ENCODE peak calls at places on chromosome 2, in five cellular contexts. G is T follicular helper cell, L is T-cell, O is germinal center, K is upper lobe of right lung. Y is an unnamed sample.

GRCh38 chr2:65129276-65129612 is 662 bp downstream of the RAB1A start:
- DNase-seq in O (no peak), L (no peak), K (no peak), G (peak), Y (no peak)

GRCh38 chr2:121214296-121214695 is 70.7 kb downstream of the TFCP2L1 start:
- DNase-seq in L (no peak), G (no peak), O (no peak), K (no peak), Y (no peak)

GRCh38 chr2:221572821-221573429 is 821 bp upstream of the EPHA4 start:
- DNase-seq in G (no peak), O (peak), K (peak), L (peak), Y (peak)

GRCh38 chr2:69118609-69119008 is 105.6 kb downstream of the ANTXR1 start:
- DNase-seq in O (no peak), G (no peak), L (no peak), K (no peak), Y (no peak)

GRCh38 chr2:47007221-47007825 is 91.7 kb upstream of the MCFD2 start:
- DNase-seq in L (no peak), G (no peak), K (no peak), O (no peak), Y (no peak)

GRCh38 chr2:71336384-71336783 is 4.8 kb downstream of the ZNF638 start:
- DNase-seq in G (no peak), O (no peak), K (no peak), L (no peak), Y (no peak)

GRCh38 chr2:133240505-133241230 is 327.6 kb downstream of the NCKAP5 start:
- DNase-seq in G (no peak), K (no peak), O (no peak), L (no peak), Y (no peak)

GRCh38 chr2:118310016-118310877 is 222.0 kb downstream of the INSIG2 start:
- DNase-seq in K (peak), G (peak), L (peak), O (peak), Y (peak)

GRCh38 chr2:223797811-223798721 is 39.3 kb downstream of the AP1S3 start:
- DNase-seq in G (no peak), O (peak), K (no peak), L (no peak), Y (no peak)